ENCODE peak calls at places on chromosome 7, in nine cellular contexts. T, P, C, L, M, Q, S, Y and W are unnamed samples.

GRCh38 chr7:3579638-3580219 is 278.7 kb downstream of the SDK1 start:
- DNase-seq in M (no peak), Q (no peak), C (no peak), T (no peak), S (no peak), P (no peak), L (no peak), Y (no peak), W (no peak)

GRCh38 chr7:139767561-139767982 is 10.2 kb downstream of the HIPK2 start:
- DNase-seq in Q (peak), M (peak), Y (no peak), S (no peak), C (no peak), L (no peak), T (no peak), P (no peak), W (no peak)

GRCh38 chr7:98836811-98837631 is 32.8 kb downstream of the TMEM130 start:
- DNase-seq in Y (no peak), S (peak), P (peak), C (no peak), M (no peak), L (peak), T (no peak), Q (peak), W (peak)

GRCh38 chr7:133320887-133321286 is 68.0 kb downstream of the EXOC4 start:
- DNase-seq in P (no peak), S (no peak), Q (no peak), M (no peak), Y (no peak), C (no peak), T (no peak), L (no peak), W (no peak)

GRCh38 chr7:101017099-101017777 is 2.6 kb upstream of the MUC17 start:
- DNase-seq in Q (peak), L (peak), M (no peak), S (peak), P (peak), Y (no peak), T (peak), C (peak), W (peak)

GRCh38 chr7:155961241-155962190 is 149.3 kb upstream of the SHH start:
- DNase-seq in Y (no peak), L (no peak), T (no peak), P (no peak), Q (peak), S (no peak), C (peak), M (no peak), W (peak)

GRCh38 chr7:157434231-157434630 is 97.4 kb downstream of the DNAJB6 start:
- DNase-seq in C (no peak), M (no peak), L (no peak), T (no peak), P (no peak), Y (no peak), Q (no peak), S (no peak), W (no peak)

GRCh38 chr7:94375167-94375566 is 19.5 kb upstream of the COL1A2 start:
- DNase-seq in S (peak), P (no peak), L (no peak), Y (no peak), T (no peak), Q (peak), M (no peak), C (peak), W (peak)

GRCh38 chr7:665251-665650 is 61.2 kb upstream of the DNAAF5 start:
- DNase-seq in M (no peak), Q (peak), T (no peak), Y (no peak), S (no peak), P (no peak), C (no peak), L (no peak), W (peak)

GRCh38 chr7:94602181-94602580 is 53.8 kb downstream of the SGCE start:
- DNase-seq in Q (peak), L (no peak), C (no peak), Y (no peak), T (no peak), S (no peak), M (no peak), P (no peak), W (no peak)

GRCh38 chr7:108406474-108406873 is 49.8 kb downstream of the NRCAM start:
- DNase-seq in P (no peak), M (no peak), S (no peak), Y (no peak), C (no peak), L (no peak), Q (peak), T (no peak), W (peak)

GRCh38 chr7:97005764-97006145 is 402 bp downstream of the DLX6 start:
- DNase-seq in S (no peak), L (no peak), M (no peak), C (no peak), P (no peak), T (no peak), Y (no peak), Q (no peak), W (no peak)

GRCh38 chr7:46930336-46930735 is 651.6 kb downstream of the TNS3 start:
- DNase-seq in M (no peak), L (no peak), S (no peak), Y (no peak), T (no peak), Q (peak), C (no peak), P (no peak), W (peak)

GRCh38 chr7:45469103-45469502 is 105.1 kb upstream of the ADCY1 start:
- DNase-seq in L (no peak), C (no peak), T (no peak), P (no peak), Q (no peak), S (no peak), M (no peak), Y (no peak), W (peak)

GRCh38 chr7:816751-817671 is 15.3 kb upstream of the SUN1 start:
- DNase-seq in P (peak), T (no peak), C (no peak), Q (no peak), M (no peak), S (peak), L (peak), Y (no peak), W (no peak)

GRCh38 chr7:37047260-37047659 is 323.0 kb upstream of the AOAH start:
- DNase-seq in P (no peak), Q (no peak), S (no peak), L (no peak), Y (no peak), M (no peak), T (no peak), C (no peak), W (no peak)

GRCh38 chr7:134908289-134908688 is 78.0 kb upstream of the AGBL3 start:
- DNase-seq in P (no peak), L (no peak), C (no peak), Y (no peak), M (no peak), T (no peak), S (no peak), Q (peak), W (no peak)

GRCh38 chr7:132548489-132549078 is 27.7 kb downstream of the PLXNA4 start:
- DNase-seq in L (no peak), M (no peak), C (no peak), T (no peak), S (no peak), P (no peak), Y (no peak), Q (no peak), W (peak)

GRCh38 chr7:89726548-89726947 is 427.7 kb upstream of the STEAP1 start:
- DNase-seq in Q (no peak), L (no peak), S (no peak), P (no peak), T (no peak), C (no peak), M (no peak), Y (no peak), W (no peak)

GRCh38 chr7:43584200-43584586 is 1.3 kb downstream of the STK17A start:
- DNase-seq in Y (no peak), M (peak), S (peak), L (no peak), C (peak), T (peak), P (peak), Q (peak), W (no peak)

GRCh38 chr7:1858435-1859265 is 188.6 kb downstream of the ELFN1 start:
- DNase-seq in C (no peak), T (no peak), S (no peak), Q (no peak), L (peak), P (no peak), Y (no peak), M (no peak), W (no peak)

GRCh38 chr7:48139461-48139860 is 31.8 kb upstream of the ABCA13 start:
- DNase-seq in Y (no peak), L (no peak), M (no peak), S (peak), P (no peak), T (no peak), C (no peak), Q (peak), W (no peak)

GRCh38 chr7:41005381-41005901 is 697.4 kb downstream of the INHBA start:
- DNase-seq in Q (peak), T (no peak), L (no peak), Y (no peak), P (no peak), S (no peak), M (no peak), C (no peak), W (peak)

GRCh38 chr7:75993689-75994387 is 557 bp downstream of the TMEM120A start:
- DNase-seq in M (no peak), S (peak), T (no peak), P (peak), Q (peak), L (peak), Y (no peak), C (peak), W (peak)

GRCh38 chr7:84506151-84506550 is 311.6 kb upstream of the SEMA3A start:
- DNase-seq in Q (no peak), L (no peak), T (no peak), C (no peak), S (no peak), P (no peak), Y (no peak), M (no peak), W (no peak)

GRCh38 chr7:126083014-126083413 is 1153.4 kb upstream of the POT1 start:
- DNase-seq in Q (no peak), C (no peak), L (no peak), T (no peak), S (no peak), Y (no peak), M (no peak), P (no peak), W (no peak)

GRCh38 chr7:18429547-18429946 is 66.0 kb upstream of the HDAC9 start:
- DNase-seq in T (no peak), L (no peak), M (no peak), P (no peak), C (no peak), Y (no peak), Q (peak), S (no peak), W (peak)

GRCh38 chr7:22617166-22617565 is 109.8 kb upstream of the IL6 start:
- DNase-seq in Y (no peak), L (no peak), P (peak), Q (no peak), M (no peak), C (no peak), S (no peak), T (no peak), W (no peak)

GRCh38 chr7:44158060-44158872 is 17.1 kb upstream of the MYL7 start:
- DNase-seq in P (no peak), S (no peak), Q (no peak), M (no peak), C (no peak), Y (no peak), T (no peak), L (no peak), W (no peak)

GRCh38 chr7:119935418-119936025 is 337.5 kb upstream of the KCND2 start:
- DNase-seq in L (no peak), Q (peak), M (no peak), Y (no peak), S (no peak), C (no peak), T (no peak), P (peak), W (peak)

GRCh38 chr7:147081117-147081516 is 964.5 kb downstream of the CNTNAP2 start:
- DNase-seq in T (no peak), C (no peak), P (no peak), L (no peak), Y (no peak), S (no peak), M (no peak), Q (no peak), W (no peak)

GRCh38 chr7:55534916-55535636 is 37.2 kb downstream of the VOPP1 start:
- DNase-seq in Y (no peak), S (no peak), M (no peak), Q (no peak), T (no peak), C (no peak), L (no peak), P (no peak), W (no peak)

GRCh38 chr7:16268821-16269768 is 152.2 kb downstream of the CRPPA start:
- DNase-seq in M (peak), Y (no peak), S (no peak), L (no peak), P (no peak), T (no peak), C (no peak), Q (peak), W (peak)

GRCh38 chr7:12584940-12585339 is 14.4 kb downstream of the SCIN start:
- DNase-seq in P (no peak), Q (peak), Y (no peak), L (no peak), C (no peak), S (peak), M (peak), T (no peak), W (no peak)

GRCh38 chr7:158113321-158114025 is 474.1 kb downstream of the PTPRN2 start:
- DNase-seq in S (no peak), Y (no peak), P (no peak), L (no peak), T (no peak), Q (no peak), C (peak), M (no peak), W (no peak)

GRCh38 chr7:100588438-100588837 is 2.3 kb downstream of the FBXO24 start:
- DNase-seq in T (no peak), Y (no peak), Q (no peak), P (no peak), M (peak), L (no peak), C (no peak), S (no peak), W (no peak)

GRCh38 chr7:1444214-1444924 is 14.9 kb downstream of the MICALL2 start:
- DNase-seq in C (no peak), Q (no peak), L (no peak), S (no peak), P (no peak), T (no peak), M (no peak), Y (no peak), W (no peak)

GRCh38 chr7:13115157-13115772 is 427.8 kb downstream of the ARL4A start:
- DNase-seq in M (no peak), T (no peak), Q (peak), S (no peak), C (no peak), Y (no peak), L (no peak), P (no peak), W (no peak)

GRCh38 chr7:16836481-16836880 is 31.7 kb upstream of the AGR2 start:
- DNase-seq in Q (no peak), S (no peak), C (no peak), Y (no peak), P (no peak), T (no peak), L (no peak), M (no peak), W (no peak)